ENCODE peak calls at places on chromosomes 3 and 15, in five cellular contexts. U is GM12892, P is GM03348, N is Daoy, M is adrenal gland. X is an unnamed sample.

GRCh38 chr3:46222435-46223161 is 14.5 kb upstream of the CCR1 start:
- DNase-seq in U (no peak), P (no peak), N (no peak), M (no peak), X (no peak)

GRCh38 chr3:178558637-178559036 is 22.4 kb downstream of the KCNMB2 start:
- DNase-seq in U (no peak), P (no peak), N (no peak), M (no peak), X (no peak)

GRCh38 chr15:82571722-82572222 is 31.5 kb upstream of the RPS17 start:
- DNase-seq in U (no peak), P (peak; percentile 92), N (peak; percentile 79), M (peak; percentile 64), X (peak; percentile 94)

GRCh38 chr3:16550676-16551341 is 37.3 kb upstream of the RFTN1 start:
- DNase-seq in U (peak; percentile 23), P (peak; percentile 80), N (peak; percentile 72), M (peak; percentile 71), X (peak; percentile 91)

GRCh38 chr3:43162573-43163084 is 56.8 kb upstream of the POMGNT2 start:
- DNase-seq in U (no peak), P (no peak), N (no peak), M (no peak), X (no peak)

GRCh38 chr15:99312794-99313193 is 61.5 kb downstream of the LRRC28 start:
- DNase-seq in U (no peak), P (no peak), N (no peak), M (no peak), X (no peak)

GRCh38 chr3:100637197-100637631 is 27.8 kb downstream of the ADGRG7 start:
- DNase-seq in U (no peak), P (no peak), N (no peak), M (no peak), X (peak; percentile 44)

GRCh38 chr3:184874709-184875644 is 63.0 kb downstream of the VPS8 start:
- DNase-seq in U (no peak), P (peak; percentile 39), N (peak; percentile 15), M (no peak), X (peak; percentile 53)

GRCh38 chr3:84738101-84738500 is 220.7 kb upstream of the CADM2 start:
- DNase-seq in U (no peak), P (no peak), N (no peak), M (no peak), X (no peak)

GRCh38 chr3:127784283-127784682 is 38.0 kb downstream of the MGLL start:
- DNase-seq in U (no peak), P (no peak), N (no peak), M (no peak), X (no peak)

GRCh38 chr15:52018244-52018643 is 775 bp upstream of the MAPK6 start:
- DNase-seq in U (no peak), P (no peak), N (no peak), M (no peak), X (peak; percentile 40)

GRCh38 chr15:32942286-32942927 is 224.6 kb downstream of the GREM1 start:
- DNase-seq in U (no peak), P (no peak), N (no peak), M (no peak), X (no peak)

GRCh38 chr15:51889486-51889885 is 60.0 kb downstream of the TMOD3 start:
- DNase-seq in U (no peak), P (no peak), N (no peak), M (no peak), X (no peak)

GRCh38 chr3:70989174-70989573 is 594.4 kb downstream of the FOXP1 start:
- DNase-seq in U (no peak), P (peak; percentile 62), N (peak; percentile 16), M (no peak), X (peak; percentile 75)

GRCh38 chr3:35777563-35777962 is 138.2 kb downstream of the ARPP21 start:
- DNase-seq in U (no peak), P (no peak), N (no peak), M (no peak), X (no peak)

GRCh38 chr3:195690951-195691350 is 29.8 kb upstream of the MUC20 start:
- DNase-seq in U (no peak), P (no peak), N (no peak), M (no peak), X (no peak)

GRCh38 chr3:13715961-13716360 is 163.9 kb downstream of the WNT7A start:
- DNase-seq in U (no peak), P (no peak), N (no peak), M (no peak), X (no peak)

GRCh38 chr3:14413381-14414071 is 11.1 kb downstream of the SLC6A6 start:
- DNase-seq in U (no peak), P (peak; percentile 42), N (no peak), M (no peak), X (peak; percentile 84)

GRCh38 chr3:187739125-187739560 is 6.1 kb downstream of the BCL6 start:
- DNase-seq in U (no peak), P (no peak), N (no peak), M (no peak), X (no peak)

GRCh38 chr3:161171639-161172552 is 49.2 kb upstream of the NMD3 start:
- DNase-seq in U (no peak), P (peak; percentile 7), N (no peak), M (no peak), X (peak; percentile 18)

GRCh38 chr3:28320981-28321380 is 27.5 kb upstream of the ZCWPW2 start:
- DNase-seq in U (no peak), P (no peak), N (no peak), M (no peak), X (no peak)

GRCh38 chr15:45187894-45188830 is at the start of gene SHF:
- DNase-seq in U (peak; percentile 61), P (peak; percentile 77), N (peak; percentile 55), M (no peak), X (peak; percentile 48)

GRCh38 chr3:12969487-12969886 is 103.7 kb downstream of the IQSEC1 start:
- DNase-seq in U (no peak), P (no peak), N (no peak), M (no peak), X (no peak)

GRCh38 chr3:44883999-44884431 is 9.6 kb downstream of the TGM4 start:
- DNase-seq in U (no peak), P (peak; percentile 84), N (peak; percentile 94), M (no peak), X (peak; percentile 92)